ENCODE peak calls at places on chromosomes 2 and 18, in five cellular contexts. One of them, this sample, is unnamed.

GRCh38 chr2:179533875-179534274 is 269.2 kb upstream of the SESTD1 start:
- DNase-seq in psoas muscle: no peak
- DNase-seq in RWPE2: no peak
- DNase-seq in astrocyte: no peak
- DNase-seq in colonic mucosa: no peak
- DNase-seq in this sample: no peak

GRCh38 chr2:120447122-120447785 is 101.3 kb downstream of the INHBB start:
- DNase-seq in psoas muscle: no peak
- DNase-seq in RWPE2: peak; percentile 18
- DNase-seq in astrocyte: no peak
- DNase-seq in colonic mucosa: no peak
- DNase-seq in this sample: no peak

GRCh38 chr18:62621546-62621945 is 93.8 kb upstream of the PHLPP1 start:
- DNase-seq in psoas muscle: peak; percentile 59
- DNase-seq in RWPE2: no peak
- DNase-seq in astrocyte: peak; percentile 14
- DNase-seq in colonic mucosa: no peak
- DNase-seq in this sample: no peak

GRCh38 chr2:124320072-124320471 is 295.0 kb downstream of the CNTNAP5 start:
- DNase-seq in psoas muscle: no peak
- DNase-seq in RWPE2: no peak
- DNase-seq in astrocyte: no peak
- DNase-seq in colonic mucosa: no peak
- DNase-seq in this sample: no peak

GRCh38 chr18:62105373-62105772 is 81.5 kb downstream of the PIGN start:
- DNase-seq in psoas muscle: no peak
- DNase-seq in RWPE2: no peak
- DNase-seq in astrocyte: peak; percentile 25
- DNase-seq in colonic mucosa: no peak
- DNase-seq in this sample: no peak

GRCh38 chr2:194815475-194815874 is 841.6 kb upstream of the SLC39A10 start:
- DNase-seq in psoas muscle: no peak
- DNase-seq in RWPE2: no peak
- DNase-seq in astrocyte: peak; percentile 2
- DNase-seq in colonic mucosa: no peak
- DNase-seq in this sample: no peak

GRCh38 chr2:182767578-182767977 is 51.5 kb downstream of the DNAJC10 start:
- DNase-seq in psoas muscle: no peak
- DNase-seq in RWPE2: no peak
- DNase-seq in astrocyte: peak; percentile 28
- DNase-seq in colonic mucosa: no peak
- DNase-seq in this sample: no peak

GRCh38 chr18:58819051-58819450 is 45.6 kb upstream of the ZNF532 start:
- DNase-seq in psoas muscle: no peak
- DNase-seq in RWPE2: no peak
- DNase-seq in astrocyte: no peak
- DNase-seq in colonic mucosa: no peak
- DNase-seq in this sample: no peak

GRCh38 chr2:197786010-197786877 is 1.1 kb upstream of the BOLL start:
- DNase-seq in psoas muscle: peak; percentile 92
- DNase-seq in RWPE2: peak; percentile 44
- DNase-seq in astrocyte: no peak
- DNase-seq in colonic mucosa: peak; percentile 45
- DNase-seq in this sample: no peak

GRCh38 chr2:8328189-8328588 is 353.7 kb upstream of the ID2 start:
- DNase-seq in psoas muscle: no peak
- DNase-seq in RWPE2: no peak
- DNase-seq in astrocyte: no peak
- DNase-seq in colonic mucosa: no peak
- DNase-seq in this sample: no peak

GRCh38 chr2:136248242-136248641 is 130.3 kb upstream of the CXCR4 start:
- DNase-seq in psoas muscle: no peak
- DNase-seq in RWPE2: no peak
- DNase-seq in astrocyte: peak; percentile 84
- DNase-seq in colonic mucosa: no peak
- DNase-seq in this sample: no peak

GRCh38 chr2:32688511-32688910 is 60.7 kb downstream of the TTC27 start:
- DNase-seq in psoas muscle: no peak
- DNase-seq in RWPE2: no peak
- DNase-seq in astrocyte: peak; percentile 89
- DNase-seq in colonic mucosa: no peak
- DNase-seq in this sample: peak; percentile 40

GRCh38 chr18:59715966-59716369 is 18.7 kb upstream of the CCBE1 start:
- DNase-seq in psoas muscle: no peak
- DNase-seq in RWPE2: peak; percentile 58
- DNase-seq in astrocyte: peak; percentile 97
- DNase-seq in colonic mucosa: no peak
- DNase-seq in this sample: peak; percentile 79

GRCh38 chr2:10344105-10345066 is 41.7 kb downstream of the HPCAL1 start:
- DNase-seq in psoas muscle: peak; percentile 31
- DNase-seq in RWPE2: no peak
- DNase-seq in astrocyte: no peak
- DNase-seq in colonic mucosa: no peak
- DNase-seq in this sample: no peak

GRCh38 chr2:130353291-130354134 is 2.3 kb upstream of the PTPN18 start:
- DNase-seq in psoas muscle: no peak
- DNase-seq in RWPE2: no peak
- DNase-seq in astrocyte: no peak
- DNase-seq in colonic mucosa: no peak
- DNase-seq in this sample: no peak

GRCh38 chr2:44642123-44642857 is 280.5 kb downstream of the CAMKMT start:
- DNase-seq in psoas muscle: no peak
- DNase-seq in RWPE2: no peak
- DNase-seq in astrocyte: no peak
- DNase-seq in colonic mucosa: no peak
- DNase-seq in this sample: no peak

GRCh38 chr2:181678033-181678586 is 2.2 kb downstream of the NEUROD1 start:
- DNase-seq in psoas muscle: peak; percentile 67
- DNase-seq in RWPE2: peak; percentile 71
- DNase-seq in astrocyte: peak; percentile 73
- DNase-seq in colonic mucosa: peak; percentile 56
- DNase-seq in this sample: no peak

GRCh38 chr18:10791141-10791808 is 265.4 kb downstream of the NAPG start:
- DNase-seq in psoas muscle: no peak
- DNase-seq in RWPE2: no peak
- DNase-seq in astrocyte: no peak
- DNase-seq in colonic mucosa: no peak
- DNase-seq in this sample: no peak

GRCh38 chr2:226354434-226354833 is 445.2 kb downstream of the IRS1 start:
- DNase-seq in psoas muscle: no peak
- DNase-seq in RWPE2: no peak
- DNase-seq in astrocyte: peak; percentile 57
- DNase-seq in colonic mucosa: no peak
- DNase-seq in this sample: no peak

GRCh38 chr18:47263197-47263827 is 11.9 kb upstream of the SKOR2 start:
- DNase-seq in psoas muscle: no peak
- DNase-seq in RWPE2: no peak
- DNase-seq in astrocyte: no peak
- DNase-seq in colonic mucosa: no peak
- DNase-seq in this sample: no peak

GRCh38 chr2:5705490-5705889 is 13.3 kb downstream of the SOX11 start:
- DNase-seq in psoas muscle: no peak
- DNase-seq in RWPE2: no peak
- DNase-seq in astrocyte: no peak
- DNase-seq in colonic mucosa: no peak
- DNase-seq in this sample: no peak

GRCh38 chr2:184425083-184425482 is 173.2 kb upstream of the ZNF804A start:
- DNase-seq in psoas muscle: no peak
- DNase-seq in RWPE2: no peak
- DNase-seq in astrocyte: no peak
- DNase-seq in colonic mucosa: no peak
- DNase-seq in this sample: no peak

GRCh38 chr2:202311823-202312388 is 46.3 kb downstream of the NOP58 start:
- DNase-seq in psoas muscle: no peak
- DNase-seq in RWPE2: no peak
- DNase-seq in astrocyte: no peak
- DNase-seq in colonic mucosa: no peak
- DNase-seq in this sample: no peak

GRCh38 chr2:152367547-152368250 is 32.7 kb downstream of the FMNL2 start:
- DNase-seq in psoas muscle: no peak
- DNase-seq in RWPE2: no peak
- DNase-seq in astrocyte: no peak
- DNase-seq in colonic mucosa: no peak
- DNase-seq in this sample: no peak

GRCh38 chr2:62456721-62457539 is 49.1 kb downstream of the TMEM17 start:
- DNase-seq in psoas muscle: peak; percentile 81
- DNase-seq in RWPE2: no peak
- DNase-seq in astrocyte: peak; percentile 63
- DNase-seq in colonic mucosa: peak; percentile 76
- DNase-seq in this sample: peak; percentile 57

GRCh38 chr2:180873219-180873618 is 107.2 kb upstream of the UBE2E3 start:
- DNase-seq in psoas muscle: no peak
- DNase-seq in RWPE2: no peak
- DNase-seq in astrocyte: no peak
- DNase-seq in colonic mucosa: no peak
- DNase-seq in this sample: no peak

GRCh38 chr18:55778731-55779460 is 190.9 kb upstream of the TCF4 start:
- DNase-seq in psoas muscle: no peak
- DNase-seq in RWPE2: no peak
- DNase-seq in astrocyte: no peak
- DNase-seq in colonic mucosa: no peak
- DNase-seq in this sample: peak; percentile 41

GRCh38 chr18:35458677-35459441 is 38.9 kb downstream of the INO80C start:
- DNase-seq in psoas muscle: peak; percentile 68
- DNase-seq in RWPE2: no peak
- DNase-seq in astrocyte: peak; percentile 66
- DNase-seq in colonic mucosa: peak; percentile 76
- DNase-seq in this sample: no peak

GRCh38 chr2:22885245-22885644 is 499.7 kb upstream of the KLHL29 start:
- DNase-seq in psoas muscle: no peak
- DNase-seq in RWPE2: no peak
- DNase-seq in astrocyte: no peak
- DNase-seq in colonic mucosa: no peak
- DNase-seq in this sample: no peak

GRCh38 chr18:24446953-24447537 is 13.4 kb upstream of the HRH4 start:
- DNase-seq in psoas muscle: no peak
- DNase-seq in RWPE2: no peak
- DNase-seq in astrocyte: no peak
- DNase-seq in colonic mucosa: no peak
- DNase-seq in this sample: no peak

GRCh38 chr2:173300458-173300857 is 54.2 kb upstream of the CDCA7 start:
- DNase-seq in psoas muscle: no peak
- DNase-seq in RWPE2: no peak
- DNase-seq in astrocyte: no peak
- DNase-seq in colonic mucosa: no peak
- DNase-seq in this sample: no peak
- H3K9me3 ChIP-seq in psoas muscle: peaks cover 3% of the 10 kb centered on the region
- H3K9me3 ChIP-seq in RWPE2: peaks cover 2% of the 10 kb centered on the region
- H3K9me3 ChIP-seq in astrocyte: peaks cover 12% of the 10 kb centered on the region
- H3K9me3 ChIP-seq in colonic mucosa: peaks cover 4% of the 10 kb centered on the region
- H3K9me3 ChIP-seq in this sample: peaks cover 15% of the 10 kb centered on the region

DNA sequence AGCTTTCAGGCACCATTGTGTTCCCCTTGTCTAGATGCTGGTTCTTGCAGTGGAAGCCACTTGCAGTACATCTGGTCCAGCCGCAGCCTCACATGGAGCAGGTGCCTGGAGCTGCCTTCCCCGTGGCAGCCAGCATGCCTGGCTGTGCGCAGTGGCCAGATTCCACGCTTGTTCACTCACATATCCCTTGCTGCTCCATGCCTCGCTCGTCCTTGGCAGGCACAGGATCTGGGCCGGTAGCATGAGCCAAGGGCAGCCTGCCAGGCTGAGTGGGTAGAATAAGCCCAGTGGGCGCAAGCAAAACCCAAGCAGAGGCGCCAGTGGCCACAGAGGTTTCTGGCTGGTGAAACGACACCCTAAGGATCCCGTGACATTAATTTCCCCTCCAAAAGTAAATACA is 20.6 kb downstream of the TMX3 start:
- DNase-seq in psoas muscle: no peak
- DNase-seq in RWPE2: no peak
- DNase-seq in astrocyte: no peak
- DNase-seq in colonic mucosa: no peak
- DNase-seq in this sample: no peak
- H3K36me3 ChIP-seq in psoas muscle: peaks cover 69% of the 10 kb centered on the region
- H3K36me3 ChIP-seq in RWPE2: peaks cover 74% of the 10 kb centered on the region
- H3K36me3 ChIP-seq in astrocyte: peaks cover 20% of the 10 kb centered on the region
- H3K36me3 ChIP-seq in colonic mucosa: no peaks in the 10 kb centered on the region
- H3K36me3 ChIP-seq in this sample: peaks cover 20% of the 10 kb centered on the region

DNA sequence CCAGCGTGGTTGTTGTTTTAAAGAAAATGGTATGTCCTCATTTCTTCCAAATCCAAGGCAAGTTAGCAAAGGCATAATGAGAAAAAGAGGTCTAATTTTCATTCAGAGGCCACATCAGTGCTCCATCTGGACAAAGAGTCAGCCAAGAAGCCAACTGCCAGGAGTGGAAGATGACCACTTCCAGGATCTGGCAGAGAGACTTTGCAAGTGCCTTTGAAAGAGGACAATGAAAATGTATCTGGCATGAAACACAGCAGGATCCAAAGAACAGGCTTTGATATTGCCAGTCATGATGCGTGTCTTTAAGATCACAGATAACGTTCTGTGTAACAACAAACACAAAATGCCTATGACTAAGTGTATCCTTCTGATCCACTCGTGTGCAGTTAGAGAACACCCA is 82.8 kb downstream of the AFF3 start:
- DNase-seq in psoas muscle: no peak
- DNase-seq in RWPE2: no peak
- DNase-seq in astrocyte: no peak
- DNase-seq in colonic mucosa: no peak
- DNase-seq in this sample: no peak
- H3K9me3 ChIP-seq in psoas muscle: no peaks in the 10 kb centered on the region
- H3K9me3 ChIP-seq in RWPE2: no peaks in the 10 kb centered on the region
- H3K9me3 ChIP-seq in astrocyte: no peaks in the 10 kb centered on the region
- H3K9me3 ChIP-seq in colonic mucosa: no peaks in the 10 kb centered on the region
- H3K9me3 ChIP-seq in this sample: no peaks in the 10 kb centered on the region

GRCh38 chr2:232773815-232774214 is 2.5 kb downstream of the KCNJ13 start:
- DNase-seq in psoas muscle: no peak
- DNase-seq in RWPE2: no peak
- DNase-seq in astrocyte: no peak
- DNase-seq in colonic mucosa: no peak
- DNase-seq in this sample: no peak

GRCh38 chr2:232767866-232768265 is 8.5 kb downstream of the KCNJ13 start:
- DNase-seq in psoas muscle: no peak
- DNase-seq in RWPE2: no peak
- DNase-seq in astrocyte: no peak
- DNase-seq in colonic mucosa: no peak
- DNase-seq in this sample: no peak

GRCh38 chr2:232772540-232772939 is 3.8 kb downstream of the KCNJ13 start:
- DNase-seq in psoas muscle: no peak
- DNase-seq in RWPE2: no peak
- DNase-seq in astrocyte: no peak
- DNase-seq in colonic mucosa: no peak
- DNase-seq in this sample: no peak

GRCh38 chr2:232771870-232772269 is 4.5 kb downstream of the KCNJ13 start:
- DNase-seq in psoas muscle: no peak
- DNase-seq in RWPE2: no peak
- DNase-seq in astrocyte: no peak
- DNase-seq in colonic mucosa: no peak
- DNase-seq in this sample: no peak

DNA sequence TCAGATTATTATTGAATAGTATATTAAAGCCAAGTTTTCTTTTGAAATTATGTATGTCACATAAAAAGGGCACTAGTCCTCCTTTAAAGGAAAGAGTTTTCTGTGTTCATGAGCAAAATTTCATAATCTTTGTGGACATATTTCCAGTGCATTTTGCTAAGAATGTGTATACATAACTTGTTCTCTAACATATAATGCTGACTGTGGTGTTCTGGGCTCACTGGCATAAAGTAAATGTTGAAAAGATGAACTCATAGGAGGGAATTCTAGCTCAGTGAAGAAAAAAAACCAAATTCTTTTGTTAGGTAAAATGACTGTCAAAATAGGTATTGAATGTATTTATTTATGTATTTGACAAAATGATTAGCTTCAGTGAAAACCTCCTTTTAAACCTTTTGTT is 6.2 kb downstream of the KCNJ13 start:
- DNase-seq in psoas muscle: no peak
- DNase-seq in RWPE2: no peak
- DNase-seq in astrocyte: no peak
- DNase-seq in colonic mucosa: no peak
- DNase-seq in this sample: no peak
- H3K36me3 ChIP-seq in psoas muscle: peaks cover 68% of the 10 kb centered on the region
- H3K36me3 ChIP-seq in RWPE2: peaks cover 70% of the 10 kb centered on the region
- H3K36me3 ChIP-seq in astrocyte: peaks cover 22% of the 10 kb centered on the region
- H3K36me3 ChIP-seq in colonic mucosa: no peaks in the 10 kb centered on the region
- H3K36me3 ChIP-seq in this sample: peaks cover 18% of the 10 kb centered on the region